ENCODE peak calls at places on chromosomes 2 and 18, in nine cellular contexts. W is GM20000, Z is brain microvascular endothelial cell, Y is Calu3, H is Peyer's patch, L is endothelial cell, F is stomach, K is lower leg skin, M is WTC11. J is an unnamed sample.

GRCh38 chr2:203565076-203565475 is 30.0 kb upstream of the RAPH1 start:
- DNase-seq in F (no peak), Z (no peak), Y (no peak), W (no peak), K (no peak), H (no peak), L (no peak), M (no peak), J (no peak)

GRCh38 chr2:8551622-8552074 is 130.2 kb upstream of the ID2 start:
- DNase-seq in L (no peak), K (no peak), Z (no peak), F (peak), W (peak), M (no peak), Y (no peak), H (no peak), J (no peak)

GRCh38 chr2:13193900-13194299 is 477.2 kb downstream of the TRIB2 start:
- DNase-seq in H (no peak), K (no peak), M (no peak), Z (peak), F (no peak), W (peak), Y (peak), L (peak), J (no peak)

GRCh38 chr18:63149200-63149587 is 170.4 kb downstream of the BCL2 start:
- DNase-seq in H (no peak), M (no peak), Z (no peak), K (no peak), W (no peak), Y (no peak), F (no peak), L (no peak), J (no peak)

GRCh38 chr2:95265182-95265581 is 9.1 kb upstream of the PROM2 start:
- DNase-seq in Y (no peak), Z (no peak), W (no peak), L (no peak), F (peak), M (no peak), K (peak), H (no peak), J (peak)

GRCh38 chr2:217617496-217618085 is 385.2 kb downstream of the TNS1 start:
- DNase-seq in Y (no peak), K (peak), L (no peak), Z (peak), W (no peak), H (no peak), M (no peak), F (no peak), J (no peak)

GRCh38 chr18:77777126-77777525 is 527.5 kb downstream of the GALR1 start:
- DNase-seq in F (no peak), L (no peak), M (no peak), Z (no peak), W (no peak), K (no peak), H (no peak), Y (no peak), J (no peak)

GRCh38 chr2:191322838-191323506 is 77.8 kb downstream of the MYO1B start:
- DNase-seq in W (no peak), H (no peak), Y (no peak), M (no peak), L (no peak), F (no peak), K (no peak), Z (no peak), J (no peak)

GRCh38 chr2:38245114-38245641 is 131.9 kb downstream of the ATL2 start:
- DNase-seq in Y (peak), L (no peak), Z (no peak), F (no peak), K (no peak), M (no peak), W (no peak), H (no peak), J (no peak)

GRCh38 chr2:64980192-64980591 is 9.0 kb upstream of the SLC1A4 start:
- DNase-seq in Z (no peak), L (no peak), K (no peak), F (no peak), W (no peak), M (no peak), H (no peak), Y (no peak), J (no peak)

GRCh38 chr2:168033966-168034365 is 213.4 kb downstream of the STK39 start:
- DNase-seq in Z (no peak), H (no peak), M (no peak), W (no peak), L (no peak), F (no peak), Y (no peak), K (no peak), J (no peak)

GRCh38 chr2:120109186-120110061 is 96.5 kb downstream of the EPB41L5 start:
- DNase-seq in F (no peak), H (no peak), K (no peak), W (peak), Y (no peak), M (no peak), Z (peak), L (no peak), J (no peak)
- TF ChIP-seq CTCF in F (no peak), H (peak), K (no peak), W (no peak), Y (no peak), M (no peak), Z (peak), L (no peak), J (peak)

GRCh38 chr2:20596193-20596972 is 54.5 kb downstream of the HS1BP3 start:
- DNase-seq in L (no peak), H (no peak), M (peak), Y (no peak), Z (no peak), W (no peak), F (peak), K (peak), J (no peak)

GRCh38 chr2:20596973-20597867 is 53.7 kb downstream of the HS1BP3 start:
- DNase-seq in Y (no peak), Z (no peak), M (peak), W (no peak), L (no peak), K (peak), F (peak), H (peak), J (no peak)

GRCh38 chr2:20594957-20595356 is 55.9 kb downstream of the HS1BP3 start:
- DNase-seq in L (no peak), H (peak), M (no peak), Z (no peak), F (peak), K (peak), Y (no peak), W (no peak), J (no peak)

GRCh38 chr2:20594048-20594750 is 56.7 kb downstream of the HS1BP3 start:
- DNase-seq in H (peak), K (peak), F (peak), Z (no peak), L (no peak), W (no peak), M (peak), Y (no peak), J (no peak)

DNA sequence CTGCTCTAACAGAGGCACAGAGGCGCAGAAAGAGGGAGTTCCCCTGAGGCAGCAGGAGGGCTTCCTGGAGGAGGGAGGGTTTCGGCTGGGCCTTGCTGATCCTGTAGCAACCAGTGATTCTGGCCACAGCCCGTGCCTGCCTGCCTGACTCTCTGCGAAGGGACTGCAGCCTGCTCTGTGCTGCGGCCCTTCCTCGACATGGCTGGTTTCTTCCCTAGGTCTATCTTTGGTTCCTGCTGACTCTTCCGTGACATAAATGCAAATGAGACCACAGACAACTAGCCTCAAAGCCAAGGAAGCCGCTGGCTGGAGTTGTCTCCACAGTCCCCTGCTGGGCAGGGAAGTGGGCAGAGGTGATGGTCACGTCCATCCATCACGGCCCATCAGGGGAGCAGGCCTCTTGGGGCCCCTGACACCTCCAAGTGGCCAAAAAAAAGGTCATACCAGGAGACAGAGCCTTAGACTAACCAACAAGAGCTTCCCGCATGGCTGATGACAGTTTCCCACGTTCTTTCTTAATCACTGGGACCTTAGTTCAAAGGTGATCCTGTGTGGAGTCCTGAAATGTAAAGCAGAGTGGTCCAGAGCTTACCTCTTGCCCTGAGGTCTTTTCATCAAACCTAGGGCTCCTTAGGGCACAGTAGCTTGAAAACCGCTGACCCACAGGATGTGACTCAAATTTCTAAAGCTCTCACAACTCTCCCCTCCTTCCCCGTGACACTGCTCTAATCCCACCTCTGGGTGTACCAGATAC is 55.3 kb downstream of the HS1BP3 start:
- DNase-seq in H (peak), Y (no peak), F (peak), W (peak), Z (peak), L (no peak), K (peak), M (peak), J (no peak)
- TF ChIP-seq CTCF in H (no peak), Y (no peak), F (no peak), W (no peak), Z (peak), L (no peak), K (no peak), M (no peak), J (no peak)

GRCh38 chr2:240599141-240599583 is 12.6 kb downstream of the CAPN10 start:
- DNase-seq in M (no peak), Z (no peak), Y (no peak), F (no peak), K (peak), H (no peak), W (no peak), L (no peak), J (no peak)
- TF ChIP-seq CTCF in M (no peak), Z (no peak), Y (no peak), F (no peak), K (no peak), H (no peak), W (no peak), L (no peak), J (no peak)

DNA sequence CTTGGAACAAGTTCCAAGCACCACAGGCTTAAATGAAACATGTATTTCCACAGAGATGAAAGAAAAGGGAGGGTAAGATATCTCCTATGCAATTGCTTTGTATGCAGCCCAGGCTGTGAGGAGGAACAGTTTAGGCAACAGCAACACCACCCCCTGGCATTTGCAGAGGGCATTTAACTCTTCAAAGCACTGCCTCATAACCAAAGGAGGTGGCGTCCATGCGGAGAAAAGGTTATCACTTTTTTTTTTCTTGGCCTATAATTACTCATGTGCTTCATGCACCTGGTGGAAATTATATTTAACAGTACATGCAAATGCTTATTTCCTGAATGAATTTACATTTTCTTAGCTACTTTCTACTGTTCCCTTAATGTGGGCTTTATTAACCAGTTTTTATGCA is 286.0 kb downstream of the LPIN1 start:
- DNase-seq in Z (no peak), M (no peak), L (no peak), Y (no peak), K (no peak), F (no peak), W (peak), H (no peak), J (no peak)
- TF ChIP-seq CTCF in Z (no peak), M (no peak), L (no peak), Y (no peak), K (no peak), F (no peak), W (no peak), H (no peak), J (no peak)

GRCh38 chr2:241255542-241256167 is 59.8 kb downstream of the HDLBP start:
- DNase-seq in Y (no peak), Z (no peak), W (no peak), F (peak), M (no peak), K (peak), H (no peak), L (no peak), J (no peak)

GRCh38 chr2:241254904-241255351 is 60.5 kb downstream of the HDLBP start:
- DNase-seq in Z (no peak), M (no peak), Y (no peak), K (no peak), L (no peak), F (no peak), W (no peak), H (no peak), J (no peak)

GRCh38 chr2:241256168-241256545 is 59.3 kb downstream of the HDLBP start:
- DNase-seq in F (peak), L (no peak), W (no peak), M (no peak), K (no peak), Z (no peak), H (no peak), Y (no peak), J (no peak)

GRCh38 chr2:241258505-241259160 is 56.8 kb downstream of the HDLBP start:
- DNase-seq in L (no peak), M (no peak), F (no peak), H (no peak), Z (no peak), Y (no peak), W (no peak), K (peak), J (no peak)

DNA sequence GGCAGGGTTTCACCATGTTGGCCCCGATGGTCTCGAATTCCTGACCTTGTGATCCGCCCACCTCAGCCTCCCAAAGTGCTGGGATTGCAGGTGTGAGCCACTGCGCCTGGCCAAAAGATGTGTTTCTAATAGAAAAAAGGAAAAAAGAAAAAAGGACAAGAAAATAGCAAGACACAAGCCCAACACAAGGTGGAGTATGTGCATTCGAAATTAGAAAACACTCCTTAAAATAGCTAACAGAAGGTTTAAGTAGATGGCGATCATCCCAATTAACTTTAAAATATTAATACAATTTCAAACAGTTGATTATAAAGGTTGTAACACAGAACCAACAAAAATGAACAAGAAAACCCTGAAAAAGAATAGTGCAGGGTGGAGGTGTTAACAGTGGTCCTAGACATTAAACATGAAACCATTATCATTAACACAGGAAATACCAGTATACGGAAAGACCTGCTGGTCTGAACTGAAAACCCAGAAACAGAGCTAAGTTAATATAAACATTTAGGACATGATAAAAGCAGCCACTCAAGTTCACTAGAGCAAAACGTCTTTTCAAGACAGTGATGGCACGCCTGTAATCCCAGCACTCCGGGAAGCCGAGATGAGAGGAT is 57.9 kb downstream of the HDLBP start:
- DNase-seq in M (no peak), Z (no peak), Y (no peak), L (no peak), H (no peak), W (no peak), K (peak), F (no peak), J (no peak)
- TF ChIP-seq CTCF in M (no peak), Z (no peak), Y (no peak), L (no peak), H (no peak), W (no peak), K (no peak), F (no peak), J (peak)

GRCh38 chr2:70991142-70991541 is 3.5 kb downstream of the TEX261 start:
- DNase-seq in F (no peak), K (peak), Z (no peak), H (no peak), W (no peak), Y (no peak), M (no peak), L (no peak), J (peak)
- TF ChIP-seq CTCF in F (no peak), K (no peak), Z (no peak), H (no peak), W (no peak), Y (no peak), M (no peak), L (no peak), J (no peak)

J was measured in type B pancreatic cell.